ENCODE peak calls at places on chromosomes 1 and 21, in ten cellular contexts. X, J, F, N, E, R, L, M, Y and C are unnamed samples.

GRCh38 chr21:45386728-45387371 is 18.1 kb upstream of the COL18A1 start:
- DNase-seq in X (peak; percentile 11), J (peak; percentile 90), F (peak; percentile 89), N (peak; percentile 97), E (no peak), R (no peak), L (peak; percentile 97), M (peak; percentile 57), Y (no peak), C (no peak)

GRCh38 chr1:178613271-178613945 is 100.5 kb downstream of the TEX35 start:
- DNase-seq in X (no peak), J (no peak), F (peak; percentile 26), N (no peak), E (no peak), R (no peak), L (no peak), M (no peak), Y (no peak), C (no peak)

GRCh38 chr1:153730468-153730988 is 2.7 kb downstream of the INTS3 start:
- DNase-seq in X (no peak), J (no peak), F (no peak), N (no peak), E (no peak), R (no peak), L (no peak), M (no peak), Y (no peak), C (no peak)

GRCh38 chr1:55531644-55532043 is 316.5 kb upstream of the USP24 start:
- DNase-seq in X (no peak), J (no peak), F (peak; percentile 60), N (no peak), E (no peak), R (no peak), L (no peak), M (no peak), Y (no peak), C (no peak)

GRCh38 chr1:211928222-211928856 is 97.8 kb upstream of the LPGAT1 start:
- DNase-seq in X (no peak), J (no peak), F (no peak), N (no peak), E (no peak), R (no peak), L (no peak), M (no peak), Y (no peak), C (peak; percentile 52)

GRCh38 chr1:171653796-171654704 is 1.6 kb upstream of the MYOC start:
- DNase-seq in X (no peak), J (peak; percentile 53), F (peak; percentile 9), N (peak; percentile 10), E (no peak), R (no peak), L (peak; percentile 3), M (no peak), Y (no peak), C (peak; percentile 17)

GRCh38 chr1:82517586-82517985 is 716.9 kb downstream of the ADGRL2 start:
- DNase-seq in X (no peak), J (peak; percentile 50), F (peak; percentile 29), N (no peak), E (no peak), R (no peak), L (peak; percentile 60), M (peak; percentile 8), Y (no peak), C (no peak)

GRCh38 chr1:42943166-42943565 is 15.5 kb downstream of the SLC2A1 start:
- DNase-seq in X (peak; percentile 94), J (no peak), F (no peak), N (no peak), E (peak; percentile 89), R (no peak), L (no peak), M (no peak), Y (no peak), C (peak; percentile 89)

GRCh38 chr1:153363641-153364040 is 6.0 kb downstream of the S100A9 start:
- DNase-seq in X (no peak), J (no peak), F (no peak), N (no peak), E (no peak), R (no peak), L (no peak), M (no peak), Y (no peak), C (no peak)

GRCh38 chr1:234570336-234570735 is 39.6 kb downstream of the IRF2BP2 start:
- DNase-seq in X (no peak), J (no peak), F (no peak), N (no peak), E (no peak), R (no peak), L (no peak), M (no peak), Y (no peak), C (no peak)

GRCh38 chr1:248174521-248174920 is at the start of gene OR2M2:
- DNase-seq in X (no peak), J (no peak), F (no peak), N (no peak), E (no peak), R (no peak), L (no peak), M (no peak), Y (no peak), C (no peak)

GRCh38 chr1:52072291-52072690 is 16.2 kb downstream of the BTF3L4 start:
- DNase-seq in X (no peak), J (no peak), F (no peak), N (no peak), E (no peak), R (no peak), L (peak; percentile 20), M (no peak), Y (no peak), C (no peak)

GRCh38 chr1:225823811-225824261 is 13.9 kb downstream of the EPHX1 start:
- DNase-seq in X (no peak), J (no peak), F (no peak), N (no peak), E (no peak), R (no peak), L (no peak), M (no peak), Y (no peak), C (no peak)

GRCh38 chr1:79599257-79599656 is 592.7 kb upstream of the ADGRL4 start:
- DNase-seq in X (no peak), J (no peak), F (no peak), N (no peak), E (no peak), R (no peak), L (peak; percentile 18), M (no peak), Y (no peak), C (no peak)

GRCh38 chr1:90850181-90850924 is 133.3 kb upstream of the BARHL2 start:
- DNase-seq in X (peak; percentile 21), J (peak; percentile 21), F (peak; percentile 29), N (no peak), E (peak; percentile 28), R (no peak), L (no peak), M (no peak), Y (no peak), C (no peak)

GRCh38 chr21:27036736-27037301 is 69.9 kb upstream of the ADAMTS5 start:
- DNase-seq in X (no peak), J (no peak), F (no peak), N (peak; percentile 30), E (no peak), R (no peak), L (no peak), M (no peak), Y (no peak), C (no peak)

GRCh38 chr1:3649342-3650247 is at the start of gene WRAP73:
- DNase-seq in X (peak; percentile 86), J (peak; percentile 87), F (peak; percentile 91), N (peak; percentile 89), E (peak; percentile 93), R (peak; percentile 84), L (peak; percentile 90), M (peak; percentile 91), Y (peak; percentile 84), C (peak; percentile 83)
- TF ChIP-seq CTCF in X (no peak), J (no peak), F (peak; percentile 9), N (peak; percentile 36), E (no peak), R (no peak), L (no peak), M (peak; percentile 14), Y (no peak), C (no peak)

DNA sequence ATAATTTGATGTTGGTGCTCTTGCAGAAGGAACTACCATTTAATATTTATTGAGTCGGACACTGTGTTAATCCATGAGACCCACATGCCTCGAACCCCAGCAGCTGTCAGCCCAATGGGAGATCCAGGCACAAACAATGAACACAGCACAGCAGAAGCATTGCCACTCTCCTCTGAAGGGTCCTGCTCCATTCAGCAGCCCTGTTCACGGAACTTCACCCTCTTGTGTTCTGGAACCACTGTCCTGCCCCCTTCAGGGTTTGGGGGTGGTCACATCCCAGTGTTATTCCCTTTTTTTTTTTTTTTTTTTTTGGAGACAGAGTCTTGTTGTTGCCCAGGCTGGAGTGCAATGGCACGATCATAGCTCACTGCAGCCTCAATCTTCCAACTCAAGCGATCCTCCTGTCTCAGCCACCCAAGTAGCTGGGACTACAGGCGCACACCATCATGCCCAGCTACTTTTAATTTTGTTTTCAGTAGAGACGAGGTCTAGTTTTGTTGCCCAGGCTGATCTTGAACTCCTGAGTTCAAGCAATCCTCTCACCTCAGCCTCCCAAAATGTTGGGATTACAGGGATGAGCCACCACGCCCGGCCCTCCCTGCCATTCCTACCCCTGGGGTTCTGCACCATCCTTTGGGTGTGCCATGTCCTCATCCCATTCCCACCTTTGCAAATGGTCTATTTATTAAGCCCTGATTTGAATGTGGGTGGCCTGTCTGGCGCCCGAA is 70.2 kb downstream of the EVA1C start:
- DNase-seq in X (no peak), J (no peak), F (no peak), N (no peak), E (no peak), R (no peak), L (no peak), M (no peak), Y (no peak), C (no peak)
- TF ChIP-seq CTCF in X (no peak), J (no peak), F (no peak), N (no peak), E (no peak), R (no peak), L (no peak), M (no peak), Y (no peak), C (no peak)

DNA sequence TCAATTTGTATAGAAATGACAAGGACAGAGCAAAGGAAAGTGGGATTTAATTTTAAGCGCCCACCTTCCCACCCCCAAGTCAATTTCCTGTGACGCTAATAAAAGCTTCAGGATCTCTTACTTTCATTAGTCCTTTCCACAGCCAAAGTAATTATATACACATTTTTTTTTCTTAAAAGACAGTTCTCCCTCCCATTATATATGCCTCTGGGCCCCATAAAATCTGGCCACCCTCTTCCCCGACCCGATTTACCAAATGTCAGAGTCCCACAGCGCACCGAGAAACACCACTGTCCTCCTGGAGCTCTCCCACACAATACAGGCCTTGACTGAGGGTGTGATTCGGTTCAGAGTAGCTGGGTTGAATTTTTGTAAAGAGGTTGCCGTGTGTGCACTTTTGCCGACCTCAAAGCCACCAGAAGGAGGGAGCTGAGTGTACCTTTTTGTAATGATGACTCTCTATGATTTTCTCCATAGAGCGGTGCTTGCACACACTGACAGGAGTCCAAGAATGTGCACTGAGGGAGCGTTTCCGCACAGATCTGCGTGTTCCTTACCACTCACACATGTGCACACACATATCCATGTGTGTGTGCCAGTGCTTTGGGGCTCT is 26.2 kb upstream of the IL10 start:
- DNase-seq in X (no peak), J (no peak), F (no peak), N (no peak), E (no peak), R (no peak), L (no peak), M (no peak), Y (no peak), C (no peak)
- TF ChIP-seq CTCF in X (no peak), J (no peak), F (no peak), N (no peak), E (no peak), R (no peak), L (no peak), M (no peak), Y (peak; percentile 11), C (no peak)

GRCh38 chr1:168019407-168019806 is 82.5 kb upstream of the MPC2 start:
- DNase-seq in X (no peak), J (no peak), F (no peak), N (no peak), E (no peak), R (no peak), L (no peak), M (no peak), Y (no peak), C (no peak)
- TF ChIP-seq CTCF in X (no peak), J (no peak), F (no peak), N (no peak), E (no peak), R (no peak), L (no peak), M (no peak), Y (no peak), C (no peak)